ENCODE peak calls at places on chromosomes 6 and 20, in ten cellular contexts. X is GM10248; V is NCI-H82; E is cardiac septum; D is naive B cell; H is stimulated activated CD4-positive, alpha-beta T cell treated with anti-CD3 and anti-CD28 coated beads, Interleukin-15, amount 100 ng/mL, for 1 hour; T is activated CD4-positive, alpha-beta T cell treated with anti-CD3 and anti-CD28 coated beads for 36 hours; S is astrocyte of the hippocampus; J is Calu3; K is T-helper 9 cell. F is an unnamed sample.

GRCh38 chr6:15822835-15823234 is 160.0 kb upstream of the DTNBP1 start:
- DNase-seq in X (no peak), D (no peak), S (no peak), K (no peak), V (no peak), J (no peak), E (no peak), T (no peak), H (no peak), F (no peak)

GRCh38 chr6:124888581-124889371 is 73.5 kb upstream of the RNF217 start:
- DNase-seq in E (no peak), D (no peak), S (no peak), V (no peak), T (no peak), J (no peak), H (no peak), K (no peak), X (no peak), F (no peak)

GRCh38 chr6:125193208-125193607 is 39.6 kb downstream of the TPD52L1 start:
- DNase-seq in X (no peak), D (no peak), K (no peak), H (no peak), J (no peak), V (no peak), T (no peak), S (no peak), E (no peak), F (no peak)

GRCh38 chr6:46325561-46326525 is 155.1 kb upstream of the ENPP5 start:
- DNase-seq in H (no peak), V (no peak), S (peak; percentile 75), X (no peak), T (peak; percentile 21), K (no peak), J (no peak), E (no peak), D (no peak), F (peak; percentile 51)

GRCh38 chr20:32697608-32698007 is 23.9 kb upstream of the C20orf203 start:
- DNase-seq in D (no peak), X (no peak), T (no peak), H (no peak), J (no peak), S (no peak), E (no peak), K (no peak), V (no peak), F (no peak)

GRCh38 chr6:32046450-32047083 is 8.4 kb downstream of the CYP21A2 start:
- DNase-seq in J (no peak), X (no peak), S (peak; percentile 41), T (no peak), H (no peak), V (peak; percentile 29), D (no peak), K (no peak), E (no peak), F (no peak)

GRCh38 chr20:56828402-56828801 is 199.3 kb downstream of the TFAP2C start:
- DNase-seq in K (no peak), T (no peak), X (no peak), D (no peak), H (no peak), S (no peak), E (no peak), J (no peak), V (no peak), F (no peak)

GRCh38 chr6:15073344-15073789 is 172.5 kb upstream of the JARID2 start:
- DNase-seq in J (peak; percentile 16), D (no peak), E (no peak), V (no peak), T (peak; percentile 12), H (no peak), S (peak; percentile 64), X (no peak), K (no peak), F (peak; percentile 46)

GRCh38 chr6:151478670-151479069 is 15.1 kb upstream of the CCDC170 start:
- DNase-seq in E (no peak), J (no peak), S (no peak), T (no peak), K (no peak), H (no peak), X (no peak), D (no peak), V (no peak), F (no peak)

GRCh38 chr20:24575811-24576210 is 106.4 kb downstream of the SYNDIG1 start:
- DNase-seq in S (no peak), T (no peak), D (no peak), K (no peak), J (no peak), E (no peak), V (no peak), H (no peak), X (no peak), F (no peak)

GRCh38 chr6:156174026-156174880 is 602.9 kb upstream of the ARID1B start:
- DNase-seq in S (no peak), E (no peak), K (no peak), J (no peak), D (no peak), X (no peak), T (peak; percentile 73), H (no peak), V (no peak), F (peak; percentile 74)

GRCh38 chr6:27777126-27777525 is 135.1 kb downstream of the OR2B2 start:
- DNase-seq in S (no peak), K (no peak), J (no peak), X (no peak), H (no peak), D (no peak), V (no peak), T (no peak), E (no peak), F (no peak)

GRCh38 chr20:35739294-35740163 is 2.5 kb downstream of the RBM39 start:
- DNase-seq in V (no peak), H (no peak), J (peak; percentile 60), S (peak; percentile 32), X (no peak), K (no peak), T (no peak), E (no peak), D (no peak), F (no peak)

GRCh38 chr6:145119091-145119490 is 616.2 kb downstream of the EPM2A start:
- DNase-seq in K (no peak), T (no peak), V (no peak), S (no peak), D (no peak), J (no peak), H (no peak), E (no peak), X (no peak), F (no peak)

GRCh38 chr6:21132856-21133610 is 460.5 kb upstream of the SOX4 start:
- DNase-seq in D (no peak), H (no peak), K (no peak), T (no peak), S (peak; percentile 3), X (no peak), J (no peak), V (peak; percentile 69), E (no peak), F (no peak)

GRCh38 chr6:163288915-163289314 is 125.6 kb upstream of the QKI start:
- DNase-seq in X (no peak), D (no peak), K (no peak), J (no peak), T (no peak), E (peak; percentile 83), V (no peak), S (no peak), H (no peak), F (no peak)

GRCh38 chr20:35004051-35004725 is 48.5 kb downstream of the MYH7B start:
- DNase-seq in X (no peak), D (no peak), K (no peak), S (no peak), T (no peak), V (no peak), J (no peak), E (peak; percentile 61), H (no peak), F (no peak)

GRCh38 chr6:146962332-146962731 is 241.9 kb upstream of the STXBP5 start:
- DNase-seq in S (no peak), X (no peak), D (no peak), K (no peak), J (no peak), V (no peak), T (no peak), H (no peak), E (no peak), F (no peak)

GRCh38 chr6:1016329-1017302 is 295.3 kb upstream of the FOXQ1 start:
- DNase-seq in D (no peak), E (no peak), X (no peak), H (no peak), T (no peak), K (no peak), S (no peak), J (no peak), V (no peak), F (no peak)

GRCh38 chr20:8330316-8330784 is 198.3 kb downstream of the PLCB1 start:
- DNase-seq in V (no peak), T (no peak), K (no peak), E (no peak), S (no peak), X (no peak), D (no peak), H (no peak), J (no peak), F (no peak)

GRCh38 chr6:96963809-96964208 is 39.3 kb downstream of the KLHL32 start:
- DNase-seq in J (no peak), H (no peak), E (no peak), S (no peak), V (no peak), D (no peak), X (no peak), K (no peak), T (no peak), F (no peak)

GRCh38 chr6:169963581-169964297 is 212.3 kb downstream of the ERMARD start:
- DNase-seq in J (no peak), H (no peak), S (no peak), V (no peak), D (no peak), K (no peak), E (no peak), T (no peak), X (no peak), F (no peak)

GRCh38 chr20:43949741-43950618 is 35.3 kb downstream of the TOX2 start:
- DNase-seq in T (peak; percentile 84), X (peak; percentile 69), V (no peak), J (no peak), E (no peak), D (no peak), H (peak; percentile 49), K (peak; percentile 63), S (peak; percentile 44), F (peak; percentile 88)

GRCh38 chr6:167839343-167839742 is 12.6 kb downstream of the AFDN start:
- DNase-seq in S (no peak), K (no peak), T (no peak), H (no peak), V (peak; percentile 61), E (no peak), J (no peak), D (no peak), X (no peak), F (no peak)

GRCh38 chr20:36153754-36154695 is 515 bp upstream of the EPB41L1 start:
- DNase-seq in H (no peak), S (peak; percentile 91), K (no peak), D (no peak), T (peak; percentile 54), E (peak; percentile 91), J (peak; percentile 93), V (peak; percentile 87), X (peak; percentile 59), F (peak; percentile 46)

GRCh38 chr6:56349196-56349595 is 101.8 kb upstream of the COL21A1 start:
- DNase-seq in D (no peak), X (no peak), V (no peak), T (no peak), J (no peak), H (no peak), S (no peak), K (no peak), E (no peak), F (no peak)

F was measured in activated CD4-positive, alpha-beta memory T cell treated with anti-CD3 and anti-CD28 coated beads for 36 hours.